ENCODE peak calls at places on chromosomes 16 and 17, in ten cellular contexts. Z is adrenal gland, D is tibial artery, Q is stomach, L is SK-N-SH, Y is lower lobe of right lung, W is cardiac muscle cell, M is sigmoid colon, V is left ventricle myocardium inferior, T is gastrocnemius medialis. P is an unnamed sample.
A peak's percentile ranks its signal among the peaks of the same experiment; 100 is the strongest.

GRCh38 chr16:85173981-85174751 is 61.9 kb upstream of the CIBAR2 start:
- DNase-seq in Z (peak; percentile 73), D (no peak), Q (peak; percentile 68), L (peak; percentile 80), Y (peak; percentile 42), W (peak; percentile 80), M (peak; percentile 82), V (no peak), T (no peak), P (peak; percentile 79)

GRCh38 chr17:45971698-45972141 is 27.3 kb upstream of the STH start:
- DNase-seq in Z (no peak), D (no peak), Q (no peak), L (no peak), Y (no peak), W (no peak), M (no peak), V (no peak), T (no peak), P (no peak)

GRCh38 chr16:75377971-75378386 is 55.3 kb downstream of the CFDP1 start:
- DNase-seq in Z (peak; percentile 35), D (no peak), Q (no peak), L (no peak), Y (no peak), W (peak; percentile 96), M (no peak), V (no peak), T (no peak), P (peak; percentile 77)

GRCh38 chr16:89589241-89589926 is 13.8 kb downstream of the CPNE7 start:
- DNase-seq in Z (no peak), D (no peak), Q (no peak), L (no peak), Y (no peak), W (no peak), M (no peak), V (no peak), T (no peak), P (peak; percentile 61)

GRCh38 chr16:78277374-78277773 is 177.9 kb downstream of the WWOX start:
- DNase-seq in Z (no peak), D (no peak), Q (no peak), L (peak; percentile 3), Y (no peak), W (no peak), M (no peak), V (no peak), T (no peak), P (no peak)

GRCh38 chr16:2166263-2167080 is 10.9 kb downstream of the TRAF7 start:
- DNase-seq in Z (no peak), D (no peak), Q (no peak), L (no peak), Y (no peak), W (no peak), M (no peak), V (no peak), T (no peak), P (no peak)

GRCh38 chr16:78566397-78567073 is 467.1 kb downstream of the WWOX start:
- DNase-seq in Z (no peak), D (no peak), Q (no peak), L (no peak), Y (no peak), W (no peak), M (no peak), V (no peak), T (no peak), P (no peak)

GRCh38 chr16:80997139-80997798 is 9.4 kb downstream of the CMC2 start:
- DNase-seq in Z (no peak), D (no peak), Q (no peak), L (no peak), Y (no peak), W (peak; percentile 45), M (no peak), V (no peak), T (no peak), P (no peak)

GRCh38 chr17:1072551-1072961 is 75.6 kb downstream of the TIMM22 start:
- DNase-seq in Z (no peak), D (no peak), Q (no peak), L (no peak), Y (peak; percentile 42), W (no peak), M (no peak), V (no peak), T (no peak), P (peak; percentile 57)

GRCh38 chr16:8882041-8882617 is at the start of gene LITAFD:
- DNase-seq in Z (no peak), D (no peak), Q (no peak), L (no peak), Y (no peak), W (no peak), M (no peak), V (no peak), T (no peak), P (no peak)

GRCh38 chr17:1604831-1605528 is 23.7 kb downstream of the SLC43A2 start:
- DNase-seq in Z (no peak), D (no peak), Q (peak; percentile 33), L (no peak), Y (no peak), W (no peak), M (no peak), V (no peak), T (peak; percentile 47), P (no peak)

GRCh38 chr16:46748775-46749705 is 896 bp upstream of the MYLK3 start:
- DNase-seq in Z (peak; percentile 56), D (no peak), Q (no peak), L (peak; percentile 30), Y (no peak), W (no peak), M (peak; percentile 38), V (peak; percentile 82), T (peak; percentile 66), P (no peak)

GRCh38 chr16:3665508-3665907 is 11.0 kb downstream of the DNASE1 start:
- DNase-seq in Z (no peak), D (no peak), Q (no peak), L (no peak), Y (no peak), W (no peak), M (no peak), V (no peak), T (no peak), P (peak; percentile 38)

GRCh38 chr16:20901441-20902112 is 1.0 kb downstream of the LYRM1 start:
- DNase-seq in Z (peak; percentile 69), D (peak; percentile 82), Q (peak; percentile 68), L (peak; percentile 66), Y (peak; percentile 80), W (peak; percentile 67), M (peak; percentile 84), V (peak; percentile 44), T (peak; percentile 46), P (no peak)

GRCh38 chr17:82056729-82057621 is 5.3 kb downstream of the GPS1 start:
- DNase-seq in Z (peak; percentile 72), D (no peak), Q (no peak), L (no peak), Y (no peak), W (no peak), M (no peak), V (no peak), T (no peak), P (peak; percentile 65)
- H3K36me3 ChIP-seq in Z (no peaks in the 10 kb centered on the region), D (peaks cover 77% of the 10 kb centered on the region), Q (peaks cover 85% of the 10 kb centered on the region), L (peaks cover 31% of the 10 kb centered on the region), Y (peaks cover 85% of the 10 kb centered on the region), W (peaks cover 35% of the 10 kb centered on the region), M (peaks cover 38% of the 10 kb centered on the region), V (peaks cover 83% of the 10 kb centered on the region), T (peaks cover 81% of the 10 kb centered on the region), P (peaks cover 81% of the 10 kb centered on the region)

GRCh38 chr17:72733619-72734282 is 358.7 kb downstream of the SLC39A11 start:
- DNase-seq in Z (no peak), D (no peak), Q (no peak), L (no peak), Y (no peak), W (no peak), M (no peak), V (no peak), T (no peak), P (no peak)

GRCh38 chr17:72734611-72735010 is 357.9 kb downstream of the SLC39A11 start:
- DNase-seq in Z (no peak), D (no peak), Q (no peak), L (no peak), Y (no peak), W (no peak), M (no peak), V (no peak), T (no peak), P (no peak)

GRCh38 chr17:72735602-72736001 is 356.9 kb downstream of the SLC39A11 start:
- DNase-seq in Z (no peak), D (no peak), Q (no peak), L (no peak), Y (no peak), W (no peak), M (no peak), V (no peak), T (no peak), P (no peak)

GRCh38 chr17:72735089-72735488 is 357.4 kb downstream of the SLC39A11 start:
- DNase-seq in Z (no peak), D (no peak), Q (no peak), L (no peak), Y (no peak), W (no peak), M (no peak), V (no peak), T (no peak), P (no peak)

GRCh38 chr17:72737291-72737690 is 355.2 kb downstream of the SLC39A11 start:
- DNase-seq in Z (no peak), D (no peak), Q (no peak), L (no peak), Y (no peak), W (no peak), M (no peak), V (no peak), T (no peak), P (no peak)
- TF ChIP-seq CTCF in Z (no peak), D (no peak), Q (no peak), L (no peak), Y (no peak), W (no peak), M (no peak), V (no peak), T (no peak), P (no peak)

DNA sequence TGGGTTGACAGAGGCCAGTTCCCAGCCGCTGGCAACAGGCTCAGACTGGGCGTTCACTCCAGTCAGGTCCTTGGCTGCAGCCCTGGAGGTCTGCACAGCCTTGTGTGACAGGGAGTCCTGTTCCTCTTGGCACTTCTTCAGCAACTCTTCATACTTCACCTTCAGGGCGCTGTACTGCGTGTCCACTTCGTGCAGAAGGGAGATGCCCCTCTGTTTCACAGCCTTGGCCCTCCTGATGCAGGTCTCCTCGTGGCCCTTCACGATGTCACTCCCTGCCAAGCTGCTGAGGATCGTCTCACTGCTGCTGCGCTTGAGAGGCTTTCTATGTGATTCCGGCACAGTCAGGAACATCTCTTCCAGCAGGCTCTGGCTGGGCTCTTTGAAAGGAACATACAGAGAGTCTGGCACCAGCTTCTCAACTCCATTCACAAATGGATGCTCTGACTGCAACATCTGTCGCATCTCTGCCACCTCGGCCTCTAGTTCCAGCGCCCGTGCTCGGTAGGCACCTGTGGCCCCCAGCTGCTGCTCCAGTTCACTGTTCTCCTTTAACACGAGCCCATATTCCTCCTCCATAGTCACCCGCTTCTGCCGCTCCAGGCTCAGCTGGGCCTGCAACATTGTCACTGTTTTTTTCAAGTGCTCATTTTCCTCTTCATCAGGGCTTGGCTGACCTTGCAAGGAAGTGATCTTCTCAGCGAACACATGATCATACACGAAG is 27.2 kb downstream of the CDR2 start:
- DNase-seq in Z (no peak), D (no peak), Q (no peak), L (no peak), Y (no peak), W (no peak), M (peak; percentile 88), V (peak; percentile 34), T (no peak), P (no peak)
- H3K36me3 ChIP-seq in Z (no peaks in the 10 kb centered on the region), D (peaks cover 57% of the 10 kb centered on the region), Q (peaks cover 56% of the 10 kb centered on the region), L (peaks cover 90% of the 10 kb centered on the region), Y (peaks cover 54% of the 10 kb centered on the region), W (peaks cover 17% of the 10 kb centered on the region), M (peaks cover 7% of the 10 kb centered on the region), V (peaks cover 40% of the 10 kb centered on the region), T (peaks cover 32% of the 10 kb centered on the region), P (peaks cover 75% of the 10 kb centered on the region)

GRCh38 chr16:87203060-87203656 is 114.0 kb downstream of the C16orf95 start:
- DNase-seq in Z (peak; percentile 69), D (peak; percentile 88), Q (peak; percentile 54), L (peak; percentile 84), Y (peak; percentile 77), W (peak; percentile 86), M (no peak), V (peak; percentile 51), T (no peak), P (no peak)
- TF ChIP-seq CTCF in Z (peak; percentile 71), D (peak; percentile 88), Q (peak; percentile 60), L (peak; percentile 89), Y (peak; percentile 85), W (peak; percentile 98), M (no peak), V (peak; percentile 75), T (peak; percentile 62), P (peak; percentile 80)